ENCODE peak calls at places on chromosome 6, in eight cellular contexts. One of them, this sample, is unnamed. For H3K4me1, the result is how much of the 10 kb centered on the place peaks cover.

GRCh38 chr6:106117579-106117978 is 31.4 kb downstream of the PRDM1 start:
- DNase-seq in cardiac muscle cell: no peak
- DNase-seq in tibial artery: no peak
- DNase-seq in uterus: no peak
- DNase-seq in GM23338: no peak
- DNase-seq in body of pancreas: no peak
- DNase-seq in pancreas: no peak
- DNase-seq in right lobe of liver: no peak
- DNase-seq in this sample: no peak

GRCh38 chr6:136069119-136069518 is 181.0 kb downstream of the MTFR2 start:
- DNase-seq in uterus: no peak
- DNase-seq in pancreas: no peak
- DNase-seq in tibial artery: no peak
- DNase-seq in cardiac muscle cell: peak
- DNase-seq in GM23338: no peak
- DNase-seq in right lobe of liver: no peak
- DNase-seq in body of pancreas: no peak
- DNase-seq in this sample: no peak

GRCh38 chr6:28632326-28632851 is 106.7 kb downstream of the GPX5 start:
- DNase-seq in pancreas: no peak
- DNase-seq in right lobe of liver: no peak
- DNase-seq in uterus: no peak
- DNase-seq in cardiac muscle cell: no peak
- DNase-seq in tibial artery: no peak
- DNase-seq in body of pancreas: no peak
- DNase-seq in GM23338: no peak
- DNase-seq in this sample: no peak

GRCh38 chr6:73675466-73676098 is 20.4 kb upstream of the CD109 start:
- DNase-seq in right lobe of liver: peak
- DNase-seq in uterus: peak
- DNase-seq in tibial artery: peak
- DNase-seq in GM23338: peak
- DNase-seq in pancreas: peak
- DNase-seq in body of pancreas: peak
- DNase-seq in cardiac muscle cell: peak
- DNase-seq in this sample: peak

GRCh38 chr6:121724576-121724975 is 289.1 kb downstream of the GJA1 start:
- DNase-seq in body of pancreas: no peak
- DNase-seq in tibial artery: no peak
- DNase-seq in right lobe of liver: no peak
- DNase-seq in pancreas: no peak
- DNase-seq in GM23338: no peak
- DNase-seq in uterus: no peak
- DNase-seq in cardiac muscle cell: no peak
- DNase-seq in this sample: no peak

GRCh38 chr6:12051861-12052368 is 39.8 kb downstream of the HIVEP1 start:
- DNase-seq in GM23338: no peak
- DNase-seq in uterus: no peak
- DNase-seq in right lobe of liver: no peak
- DNase-seq in pancreas: no peak
- DNase-seq in cardiac muscle cell: no peak
- DNase-seq in body of pancreas: no peak
- DNase-seq in tibial artery: no peak
- DNase-seq in this sample: no peak

GRCh38 chr6:166862287-166862977 is 93.9 kb downstream of the RNASET2 start:
- DNase-seq in pancreas: no peak
- DNase-seq in cardiac muscle cell: peak
- DNase-seq in body of pancreas: no peak
- DNase-seq in tibial artery: no peak
- DNase-seq in uterus: no peak
- DNase-seq in right lobe of liver: peak
- DNase-seq in GM23338: peak
- DNase-seq in this sample: no peak

GRCh38 chr6:90508753-90509152 is 78.1 kb downstream of the MAP3K7 start:
- DNase-seq in GM23338: peak
- DNase-seq in body of pancreas: no peak
- DNase-seq in pancreas: no peak
- DNase-seq in tibial artery: no peak
- DNase-seq in cardiac muscle cell: no peak
- DNase-seq in right lobe of liver: no peak
- DNase-seq in uterus: no peak
- DNase-seq in this sample: no peak

GRCh38 chr6:169642455-169642854 is 59.4 kb downstream of the WDR27 start:
- DNase-seq in cardiac muscle cell: no peak
- DNase-seq in pancreas: no peak
- DNase-seq in GM23338: no peak
- DNase-seq in uterus: no peak
- DNase-seq in body of pancreas: no peak
- DNase-seq in right lobe of liver: no peak
- DNase-seq in tibial artery: no peak
- DNase-seq in this sample: no peak

GRCh38 chr6:33177552-33178446 is 14.5 kb downstream of the COL11A2 start:
- DNase-seq in pancreas: no peak
- DNase-seq in GM23338: no peak
- DNase-seq in tibial artery: no peak
- DNase-seq in body of pancreas: no peak
- DNase-seq in right lobe of liver: no peak
- DNase-seq in uterus: no peak
- DNase-seq in cardiac muscle cell: no peak
- DNase-seq in this sample: no peak

GRCh38 chr6:104525677-104526322 is 333.9 kb downstream of the HACE1 start:
- DNase-seq in body of pancreas: peak
- DNase-seq in GM23338: peak
- DNase-seq in tibial artery: peak
- DNase-seq in cardiac muscle cell: peak
- DNase-seq in uterus: peak
- DNase-seq in right lobe of liver: peak
- DNase-seq in pancreas: peak
- DNase-seq in this sample: peak

DNA sequence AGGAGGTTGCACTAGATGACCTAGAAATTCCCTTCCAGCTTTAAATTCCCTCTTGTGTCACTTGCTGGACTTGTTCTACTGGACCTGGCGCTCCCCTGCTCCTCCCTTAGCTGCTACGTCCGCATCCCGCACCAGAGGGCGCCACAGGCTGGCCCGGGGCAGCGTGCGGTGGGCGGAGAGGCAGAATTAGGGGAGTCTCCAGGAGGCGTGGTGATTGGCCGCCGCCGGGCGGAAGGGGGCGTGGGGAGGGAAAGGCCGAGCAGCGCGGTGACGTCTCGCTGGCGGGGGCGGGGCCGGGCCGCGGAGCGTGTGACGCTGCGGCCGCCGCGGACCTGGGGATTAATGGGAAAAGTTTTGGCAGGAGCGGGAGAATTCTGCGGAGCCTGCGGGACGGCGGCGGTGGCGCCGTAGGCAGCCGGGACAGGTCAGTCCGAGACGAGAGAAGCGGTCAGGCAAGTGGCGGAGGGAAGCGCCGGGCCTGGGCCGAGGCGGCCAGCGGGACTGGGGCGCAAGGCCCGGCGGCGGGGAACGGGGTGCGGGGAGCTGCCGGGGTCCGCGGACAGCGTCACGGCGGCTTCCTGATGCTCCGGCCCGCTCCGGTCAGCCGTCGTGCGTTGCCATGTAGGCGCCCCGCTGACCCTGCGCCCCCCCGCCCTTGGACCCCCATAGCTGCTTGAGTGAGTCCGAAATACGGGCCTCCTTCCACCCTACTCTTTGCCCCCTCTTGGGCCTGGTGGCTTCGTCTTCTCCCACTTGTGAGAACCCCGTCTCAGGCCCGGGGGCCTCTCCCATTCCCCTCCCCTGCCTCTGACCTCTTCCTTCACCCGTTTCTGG is at the start of gene PPARD:
- DNase-seq in tibial artery: peak
- DNase-seq in uterus: peak
- DNase-seq in body of pancreas: peak
- DNase-seq in pancreas: peak
- DNase-seq in cardiac muscle cell: peak
- DNase-seq in right lobe of liver: peak
- DNase-seq in GM23338: peak
- DNase-seq in this sample: peak
- TF ChIP-seq CTCF in tibial artery: peak
- TF ChIP-seq CTCF in uterus: peak
- TF ChIP-seq CTCF in body of pancreas: peak
- TF ChIP-seq CTCF in pancreas: peak
- TF ChIP-seq CTCF in cardiac muscle cell: peak
- TF ChIP-seq CTCF in right lobe of liver: peak
- TF ChIP-seq CTCF in GM23338: peak
- TF ChIP-seq CTCF in this sample: peak

GRCh38 chr6:75427342-75427741 is 66.3 kb downstream of the FILIP1 start:
- DNase-seq in pancreas: no peak
- DNase-seq in body of pancreas: no peak
- DNase-seq in uterus: no peak
- DNase-seq in cardiac muscle cell: no peak
- DNase-seq in GM23338: no peak
- DNase-seq in right lobe of liver: no peak
- DNase-seq in tibial artery: no peak
- DNase-seq in this sample: no peak
- H3K4me1 ChIP-seq in pancreas: under half
- H3K4me1 ChIP-seq in body of pancreas: under half
- H3K4me1 ChIP-seq in uterus: under half
- H3K4me1 ChIP-seq in cardiac muscle cell: under half
- H3K4me1 ChIP-seq in GM23338: under half
- H3K4me1 ChIP-seq in right lobe of liver: under half
- H3K4me1 ChIP-seq in tibial artery: under half
- H3K4me1 ChIP-seq in this sample: under half

GRCh38 chr6:56710967-56711366 is 68.3 kb upstream of the DST start:
- DNase-seq in tibial artery: no peak
- DNase-seq in right lobe of liver: no peak
- DNase-seq in cardiac muscle cell: no peak
- DNase-seq in body of pancreas: no peak
- DNase-seq in pancreas: no peak
- DNase-seq in uterus: no peak
- DNase-seq in GM23338: no peak
- DNase-seq in this sample: no peak
- TF ChIP-seq CTCF in tibial artery: no peak
- TF ChIP-seq CTCF in right lobe of liver: no peak
- TF ChIP-seq CTCF in cardiac muscle cell: no peak
- TF ChIP-seq CTCF in body of pancreas: no peak
- TF ChIP-seq CTCF in pancreas: no peak
- TF ChIP-seq CTCF in uterus: no peak
- TF ChIP-seq CTCF in GM23338: no peak
- TF ChIP-seq CTCF in this sample: no peak

GRCh38 chr6:5334341-5334740 is 73.0 kb downstream of the FARS2 start:
- DNase-seq in GM23338: no peak
- DNase-seq in pancreas: no peak
- DNase-seq in uterus: no peak
- DNase-seq in right lobe of liver: no peak
- DNase-seq in tibial artery: no peak
- DNase-seq in body of pancreas: no peak
- DNase-seq in cardiac muscle cell: peak
- DNase-seq in this sample: no peak
- H3K4me1 ChIP-seq in GM23338: under half
- H3K4me1 ChIP-seq in pancreas: under half
- H3K4me1 ChIP-seq in uterus: under half
- H3K4me1 ChIP-seq in right lobe of liver: under half
- H3K4me1 ChIP-seq in tibial artery: under half
- H3K4me1 ChIP-seq in body of pancreas: under half
- H3K4me1 ChIP-seq in cardiac muscle cell: under half
- H3K4me1 ChIP-seq in this sample: under half

This sample was measured in lung.